ENCODE peak calls at places on chromosomes 1 and 21, in six cellular contexts. D, G, X, N, Q and V are unnamed samples.

GRCh38 chr1:220516014-220516721 is 11.8 kb upstream of the MARK1 start:
- DNase-seq in N (no peak), Q (no peak), D (no peak), G (no peak), X (no peak), V (no peak)

GRCh38 chr1:168443356-168443755 is 100.4 kb downstream of the XCL2 start:
- DNase-seq in G (no peak), Q (no peak), X (no peak), N (no peak), D (no peak), V (no peak)

GRCh38 chr1:44870096-44870495 is 27.0 kb upstream of the PTCH2 start:
- DNase-seq in D (no peak), G (no peak), N (no peak), Q (no peak), X (no peak), V (no peak)

GRCh38 chr1:2777428-2778219 is 23.9 kb downstream of the TTC34 start:
- DNase-seq in N (no peak), G (no peak), X (no peak), D (no peak), Q (no peak), V (no peak)

GRCh38 chr21:36678538-36678937 is 20.4 kb upstream of the SIM2 start:
- DNase-seq in Q (no peak), D (no peak), X (no peak), G (no peak), N (no peak), V (no peak)

GRCh38 chr1:109765896-109766615 is 2.3 kb upstream of the EPS8L3 start:
- DNase-seq in Q (no peak), G (no peak), X (no peak), D (no peak), N (peak), V (no peak)

GRCh38 chr1:18903313-18903671 is 937 bp upstream of the ALDH4A1 start:
- DNase-seq in D (no peak), X (no peak), N (no peak), G (no peak), Q (no peak), V (no peak)

GRCh38 chr1:205240569-205240968 is 12.8 kb downstream of the TMCC2 start:
- DNase-seq in G (no peak), Q (no peak), N (no peak), X (no peak), D (no peak), V (no peak)

GRCh38 chr1:15129944-15130343 is 23.6 kb upstream of the TMEM51 start:
- DNase-seq in Q (no peak), G (no peak), X (no peak), N (no peak), D (no peak), V (no peak)